ENCODE peak calls at places on chromosomes 11 and 22, in ten cellular contexts. U is HFF-Myc, V is heart left ventricle, L is PC-9, T is body of pancreas, C is H1, A is upper lobe of right lung, E is cardiac fibroblast, I is psoas muscle, H is fibroblast of lung. F is an unnamed sample.

GRCh38 chr22:42769574-42770447 is 49.1 kb upstream of the A4GALT start:
- DNase-seq in U (no peak), V (peak), L (peak), T (peak), C (no peak), A (peak), E (peak), I (peak), H (peak), F (peak)

GRCh38 chr11:65613091-65613928 is 711 bp downstream of the MAP3K11 start:
- DNase-seq in U (no peak), V (peak), L (no peak), T (peak), C (no peak), A (no peak), E (no peak), I (peak), H (no peak), F (no peak)

GRCh38 chr11:97022942-97023341 is 633.1 kb downstream of the JRKL start:
- DNase-seq in U (no peak), V (no peak), L (no peak), T (no peak), C (no peak), A (no peak), E (no peak), I (no peak), H (no peak), F (no peak)

GRCh38 chr11:117795726-117796455 is 1.1 kb downstream of the DSCAML1 start:
- DNase-seq in U (no peak), V (no peak), L (no peak), T (no peak), C (peak), A (no peak), E (no peak), I (no peak), H (no peak), F (no peak)

GRCh38 chr11:82756765-82757650 is 23.3 kb upstream of the FAM181B start:
- DNase-seq in U (no peak), V (no peak), L (no peak), T (peak), C (no peak), A (no peak), E (no peak), I (no peak), H (no peak), F (no peak)

GRCh38 chr22:27990879-27991278 is 71.8 kb upstream of the PITPNB start:
- DNase-seq in U (no peak), V (peak), L (no peak), T (peak), C (peak), A (no peak), E (peak), I (peak), H (no peak), F (peak)

GRCh38 chr22:29751139-29751538 is 15.7 kb downstream of the ZMAT5 start:
- DNase-seq in U (no peak), V (no peak), L (no peak), T (no peak), C (no peak), A (no peak), E (peak), I (no peak), H (peak), F (no peak)

GRCh38 chr22:19516378-19517170 is 7.6 kb downstream of the CLDN5 start:
- DNase-seq in U (no peak), V (no peak), L (no peak), T (no peak), C (no peak), A (no peak), E (no peak), I (no peak), H (no peak), F (no peak)

GRCh38 chr11:44564198-44564597 is 1.3 kb upstream of the CD82 start:
- DNase-seq in U (no peak), V (no peak), L (no peak), T (peak), C (no peak), A (no peak), E (peak), I (no peak), H (peak), F (no peak)

DNA sequence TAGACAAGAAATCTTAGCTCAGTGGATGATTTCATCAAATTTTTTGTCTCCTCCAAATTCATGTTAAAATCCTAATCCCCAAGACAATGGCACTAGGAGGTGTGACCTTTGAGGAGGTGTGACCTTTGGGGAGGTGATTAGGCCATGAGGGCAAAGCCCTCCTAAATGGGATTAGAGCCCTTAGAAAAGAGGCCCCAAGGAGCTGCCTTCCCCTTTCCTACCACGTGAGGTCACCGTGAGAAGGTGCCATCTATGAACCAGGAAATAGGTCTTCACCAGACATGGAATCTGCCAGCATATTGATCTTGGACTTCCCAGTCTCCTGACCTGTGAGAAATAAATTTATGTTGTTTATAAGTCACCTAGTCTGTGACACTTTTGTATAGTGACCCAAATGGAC is 138.7 kb downstream of the TRIM29 start:
- DNase-seq in U (no peak), V (no peak), L (no peak), T (no peak), C (no peak), A (no peak), E (no peak), I (no peak), H (no peak), F (no peak)
- TF ChIP-seq CTCF in U (peak), V (no peak), L (peak), T (no peak), C (peak), A (no peak), E (no peak), I (no peak), H (no peak), F (no peak)

DNA sequence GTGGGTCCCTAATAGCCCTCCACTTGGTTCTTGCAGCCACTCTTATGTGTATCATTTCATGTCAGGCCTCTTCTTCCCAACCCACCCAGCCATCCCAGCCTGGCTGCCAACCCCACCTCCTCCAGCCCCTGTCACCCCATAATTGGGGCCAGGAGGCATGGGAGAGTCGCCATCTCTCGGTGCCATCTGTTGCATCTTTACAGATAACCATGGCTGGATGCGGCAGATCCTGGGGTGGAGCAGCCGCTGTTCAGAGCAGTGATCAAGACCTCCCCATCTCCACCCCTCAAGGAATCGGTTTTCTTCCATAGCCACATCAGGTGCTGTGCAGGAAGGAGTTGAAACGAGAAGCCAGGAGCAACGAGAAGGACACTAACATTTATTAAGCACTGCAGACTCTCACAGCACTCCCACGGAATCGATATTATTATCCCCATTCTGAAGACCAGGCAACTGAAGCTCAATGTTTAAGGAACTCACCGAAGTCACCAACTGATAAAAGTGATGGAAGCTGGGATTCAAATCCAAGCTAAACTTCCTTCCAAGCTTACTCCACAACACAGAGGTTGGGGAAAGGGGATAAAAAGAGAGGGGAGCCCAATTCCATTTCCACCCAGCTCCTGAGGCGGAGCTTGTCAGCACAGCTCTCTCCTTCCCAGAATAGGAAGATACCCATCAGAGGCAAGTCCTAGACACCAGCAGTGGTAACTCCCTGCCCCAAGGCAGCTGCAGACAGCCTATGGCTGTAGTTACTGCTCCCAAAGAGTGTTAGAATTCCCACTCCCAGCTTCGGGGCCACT is 2.7 kb downstream of the SLC43A1 start:
- DNase-seq in U (no peak), V (no peak), L (no peak), T (no peak), C (no peak), A (no peak), E (no peak), I (no peak), H (no peak), F (no peak)
- H3K4me3 ChIP-seq in U (peak), V (no peak), L (no peak), T (peak), C (peak), A (no peak), E (no peak), I (no peak), H (no peak), F (no peak)

DNA sequence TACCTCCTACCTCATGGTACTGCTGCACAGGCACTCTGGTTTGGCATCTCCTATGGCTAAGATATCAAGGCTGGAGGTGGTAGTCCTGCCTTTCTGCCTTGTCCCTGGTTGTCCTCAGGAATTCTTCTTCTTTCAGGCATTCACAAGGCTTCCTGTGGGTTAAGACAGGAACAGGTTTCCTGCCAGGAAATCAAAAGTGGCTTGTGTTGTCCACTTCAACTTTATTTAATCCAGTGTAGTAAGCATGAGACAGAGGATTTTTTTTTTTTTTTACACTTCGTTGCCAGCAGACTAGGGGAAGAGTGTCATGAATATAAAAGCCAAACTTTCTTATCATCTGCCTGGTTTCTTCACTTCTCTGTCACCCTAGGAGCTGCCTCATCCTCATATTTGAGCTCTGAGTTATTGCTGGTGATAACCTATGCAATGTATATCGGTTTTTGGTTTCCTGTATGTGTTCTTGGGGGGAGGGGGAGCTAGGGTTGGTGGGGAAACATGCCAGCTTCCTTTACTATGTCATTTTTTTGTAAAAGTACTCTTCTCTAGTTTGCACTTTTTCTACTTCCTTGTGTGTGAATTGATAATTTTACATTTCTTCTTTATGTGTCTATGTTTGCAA is 50.2 kb downstream of the XKR3 start:
- DNase-seq in U (no peak), V (no peak), L (no peak), T (no peak), C (no peak), A (no peak), E (no peak), I (no peak), H (no peak), F (peak)
- TF ChIP-seq CTCF in U (no peak), V (no peak), L (no peak), T (no peak), C (no peak), A (no peak), E (no peak), I (no peak), H (no peak), F (no peak)

DNA sequence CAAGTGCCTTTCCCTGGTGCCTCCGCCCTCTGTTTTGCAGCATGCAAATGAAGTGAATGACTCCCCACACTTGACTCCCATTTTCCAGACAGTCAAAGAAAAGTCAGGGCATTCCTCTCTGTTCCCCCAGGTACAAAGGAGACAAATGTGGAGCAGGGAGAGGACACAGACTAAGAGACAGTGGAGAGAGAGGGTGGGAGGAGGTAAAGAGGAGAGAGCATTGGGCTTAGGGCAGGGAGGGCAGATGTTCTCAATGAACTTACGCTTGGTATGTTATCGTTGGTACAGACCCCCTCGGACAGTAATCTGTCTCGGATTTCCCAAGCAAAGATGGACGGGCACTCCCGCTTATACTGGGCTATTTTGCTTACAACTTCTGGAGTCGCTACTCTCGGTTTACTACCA is 9.8 kb downstream of the PAX6 start:
- DNase-seq in U (no peak), V (no peak), L (no peak), T (no peak), C (peak), A (no peak), E (no peak), I (no peak), H (no peak), F (no peak)
- H3K4me3 ChIP-seq in U (no peak), V (no peak), L (no peak), T (no peak), C (no peak), A (no peak), E (no peak), I (no peak), H (no peak), F (no peak)

DNA sequence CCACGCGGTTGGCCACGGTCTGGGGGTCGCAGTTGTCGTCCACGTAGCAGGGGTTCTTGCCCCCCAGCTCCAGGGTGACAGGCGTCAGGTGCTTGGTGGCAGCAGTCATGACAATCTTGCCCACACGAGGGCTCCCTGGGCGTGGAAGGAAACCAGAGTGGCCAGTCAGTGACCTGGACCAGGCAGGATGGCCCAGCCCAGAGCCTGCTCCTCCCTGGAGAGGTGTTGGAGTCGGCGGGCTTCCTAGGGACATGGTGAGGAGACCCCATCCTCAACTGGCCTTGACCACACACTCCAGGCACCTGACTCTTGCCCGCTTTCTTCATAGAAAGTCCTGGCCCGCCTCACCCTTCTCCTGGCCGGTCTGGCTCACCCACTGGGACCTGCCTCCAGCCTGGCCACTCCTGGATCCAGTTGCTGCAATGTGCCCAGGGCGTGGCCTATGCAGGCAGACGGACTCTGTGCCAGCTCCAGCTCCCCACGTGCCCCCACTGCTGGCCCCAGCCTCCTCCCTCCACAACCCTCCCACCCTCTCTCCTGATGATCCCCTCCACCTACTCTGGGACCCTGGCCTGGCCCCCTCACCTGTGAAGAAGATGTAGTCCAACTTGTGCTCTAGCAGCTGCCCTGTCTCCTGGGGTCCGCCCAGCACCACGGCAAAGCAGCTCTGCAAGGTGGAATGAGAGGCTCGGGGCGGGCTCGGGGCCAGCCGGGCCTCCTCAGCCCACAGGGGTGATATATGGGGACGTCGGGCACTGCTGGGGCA is 8.7 kb downstream of the ALDH3B2 start:
- DNase-seq in U (no peak), V (no peak), L (peak), T (peak), C (no peak), A (peak), E (no peak), I (no peak), H (no peak), F (no peak)
- TF ChIP-seq CTCF in U (no peak), V (no peak), L (peak), T (peak), C (peak), A (peak), E (no peak), I (no peak), H (no peak), F (no peak)

DNA sequence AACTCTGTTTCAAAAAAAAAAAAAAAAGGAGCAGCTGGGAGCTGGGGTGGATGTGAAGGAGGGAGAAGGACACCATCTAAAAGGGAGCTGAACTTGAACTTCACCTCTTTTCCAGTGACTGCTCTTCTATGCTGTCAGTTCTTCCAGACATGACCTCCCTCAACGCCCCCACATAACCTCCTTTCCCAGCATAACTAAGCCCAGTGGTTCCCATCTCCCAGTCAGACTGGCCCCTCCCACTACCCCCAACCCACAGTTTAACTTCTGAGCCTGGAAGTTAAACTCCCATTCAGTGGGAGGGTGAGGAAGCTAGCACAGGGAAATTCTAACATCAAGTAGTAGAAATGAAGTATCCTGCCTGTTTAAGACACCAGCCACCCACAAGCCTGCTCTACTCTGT is 1.8 kb downstream of the ARHGAP1 start:
- DNase-seq in U (no peak), V (no peak), L (no peak), T (no peak), C (no peak), A (no peak), E (no peak), I (no peak), H (no peak), F (no peak)
- H3K4me3 ChIP-seq in U (no peak), V (peak), L (no peak), T (no peak), C (no peak), A (no peak), E (no peak), I (peak), H (no peak), F (no peak)

F was measured in fibroblast of the aortic adventitia.